ENCODE peak calls at places on chromosomes 5 and 9, in nine cellular contexts. T, D, M, R, V, Y, X, N and H are unnamed samples.

GRCh38 chr5:117207088-117207668 is 632.6 kb upstream of the SEMA6A start:
- DNase-seq in T (no peak), D (no peak), M (no peak), R (no peak), V (no peak), Y (no peak), X (no peak), N (no peak), H (no peak)

GRCh38 chr5:140588311-140589070 is 23.9 kb downstream of the SLC35A4 start:
- DNase-seq in T (no peak), D (no peak), M (no peak), R (no peak), V (no peak), Y (no peak), X (no peak), N (no peak), H (no peak)

GRCh38 chr9:72299017-72299603 is 65.9 kb downstream of the ZFAND5 start:
- DNase-seq in T (no peak), D (no peak), M (no peak), R (no peak), V (peak), Y (no peak), X (no peak), N (no peak), H (no peak)

GRCh38 chr9:33787839-33788238 is 7.5 kb upstream of the PRSS3 start:
- DNase-seq in T (no peak), D (no peak), M (no peak), R (no peak), V (no peak), Y (no peak), X (no peak), N (no peak), H (no peak)

GRCh38 chr5:143924311-143924710 is 112.3 kb downstream of the HMHB1 start:
- DNase-seq in T (peak), D (no peak), M (no peak), R (no peak), V (no peak), Y (no peak), X (no peak), N (no peak), H (no peak)

GRCh38 chr5:61370496-61370895 is 38.4 kb downstream of the ZSWIM6 start:
- DNase-seq in T (no peak), D (no peak), M (no peak), R (no peak), V (no peak), Y (no peak), X (no peak), N (no peak), H (no peak)

GRCh38 chr9:35908484-35909125 is 685 bp upstream of the SPAAR start:
- DNase-seq in T (peak), D (no peak), M (no peak), R (no peak), V (no peak), Y (no peak), X (no peak), N (no peak), H (no peak)

GRCh38 chr9:35948451-35948850 is 9.5 kb downstream of the OR2S2 start:
- DNase-seq in T (no peak), D (no peak), M (no peak), R (no peak), V (no peak), Y (no peak), X (no peak), N (no peak), H (no peak)

DNA sequence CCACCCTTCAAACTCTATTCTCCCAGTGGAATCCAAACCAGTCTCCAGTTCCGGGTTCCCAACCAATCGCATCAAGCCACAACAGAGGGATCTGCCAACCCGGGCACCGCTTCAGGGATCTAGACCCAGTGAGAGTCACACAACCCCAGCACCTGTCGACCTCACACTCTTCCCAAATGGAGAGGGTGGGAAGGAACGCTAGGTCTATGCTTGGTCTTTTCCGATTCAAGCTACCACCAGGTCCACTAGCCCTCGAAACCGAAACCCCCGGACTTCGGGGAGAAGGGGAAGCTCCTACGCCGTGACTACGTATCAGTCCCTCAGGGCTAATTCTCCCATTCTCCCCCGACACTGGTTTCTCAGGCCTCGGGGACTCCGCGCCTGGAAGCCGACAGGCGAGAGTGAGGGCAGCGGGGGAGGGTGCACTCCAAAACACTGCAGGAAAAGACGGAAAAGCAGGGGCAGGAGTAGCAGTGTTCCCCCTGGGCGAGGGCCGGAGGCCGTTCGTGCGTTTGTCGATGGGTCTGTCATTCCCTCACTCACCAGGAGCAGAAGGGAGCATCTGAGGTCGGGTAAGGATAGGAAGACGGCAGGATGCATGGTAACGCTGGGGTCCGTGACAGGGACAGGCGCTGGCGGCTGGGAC is 436 bp downstream of the ERP44 start:
- DNase-seq in T (peak), D (peak), M (peak), R (no peak), V (peak), Y (peak), X (peak), N (peak), H (peak)
- TF ChIP-seq CTCF in T (no peak), D (no peak), M (no peak), R (no peak), V (no peak), Y (no peak), X (no peak), N (no peak), H (no peak)

GRCh38 chr9:98364042-98364441 is 108.6 kb upstream of the TBC1D2 start:
- DNase-seq in T (no peak), D (no peak), M (no peak), R (no peak), V (no peak), Y (no peak), X (no peak), N (no peak), H (no peak)

GRCh38 chr9:98367371-98367900 is 112.0 kb upstream of the TBC1D2 start:
- DNase-seq in T (no peak), D (no peak), M (no peak), R (no peak), V (no peak), Y (no peak), X (no peak), N (no peak), H (no peak)

GRCh38 chr9:98365724-98366123 is 110.3 kb upstream of the TBC1D2 start:
- DNase-seq in T (no peak), D (no peak), M (no peak), R (no peak), V (no peak), Y (no peak), X (no peak), N (no peak), H (no peak)

GRCh38 chr9:98362624-98363023 is 107.2 kb upstream of the TBC1D2 start:
- DNase-seq in T (no peak), D (no peak), M (no peak), R (no peak), V (no peak), Y (no peak), X (no peak), N (no peak), H (no peak)

DNA sequence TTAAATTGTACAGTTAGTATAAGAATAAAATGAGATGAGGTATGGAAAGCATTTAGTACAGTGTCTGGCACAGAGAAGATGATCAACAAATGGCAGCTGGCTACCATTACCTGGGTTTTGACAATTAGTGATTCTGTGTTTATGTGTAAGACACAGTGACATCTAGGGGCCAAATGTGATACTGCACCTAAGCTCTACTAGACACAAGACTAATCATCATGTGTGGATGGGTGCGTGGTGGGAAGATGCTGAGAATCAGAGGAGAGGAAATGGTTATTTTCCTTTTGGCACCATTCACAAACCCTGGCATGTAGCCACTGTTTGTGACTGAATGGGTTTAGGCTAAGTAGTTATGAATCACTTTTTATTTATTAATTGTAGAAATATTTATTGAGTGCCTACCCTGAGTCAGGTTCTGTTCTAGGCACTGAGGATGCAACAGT is 109.8 kb upstream of the TBC1D2 start:
- DNase-seq in T (peak), D (no peak), M (no peak), R (no peak), V (no peak), Y (no peak), X (no peak), N (no peak), H (no peak)
- TF ChIP-seq CTCF in T (peak), D (peak), M (no peak), R (peak), V (peak), Y (no peak), X (peak), N (peak), H (no peak)

GRCh38 chr9:130834371-130835311 is at the start of gene ABL1:
- DNase-seq in T (peak), D (peak), M (peak), R (peak), V (peak), Y (peak), X (peak), N (peak), H (peak)
- TF ChIP-seq CTCF in T (no peak), D (no peak), M (no peak), R (no peak), V (no peak), Y (no peak), X (no peak), N (no peak), H (no peak)

GRCh38 chr9:78406146-78406545 is 109.2 kb downstream of the PSAT1 start:
- DNase-seq in T (no peak), D (no peak), M (no peak), R (no peak), V (no peak), Y (no peak), X (no peak), N (no peak), H (no peak)

GRCh38 chr9:78407636-78408312 is 110.8 kb downstream of the PSAT1 start:
- DNase-seq in T (no peak), D (no peak), M (no peak), R (no peak), V (no peak), Y (no peak), X (no peak), N (no peak), H (no peak)

GRCh38 chr9:78408388-78408787 is 111.5 kb downstream of the PSAT1 start:
- DNase-seq in T (no peak), D (no peak), M (no peak), R (no peak), V (no peak), Y (no peak), X (no peak), N (no peak), H (no peak)

GRCh38 chr9:78406933-78407332 is 110.0 kb downstream of the PSAT1 start:
- DNase-seq in T (no peak), D (no peak), M (peak), R (no peak), V (peak), Y (no peak), X (no peak), N (no peak), H (no peak)

GRCh38 chr9:78405461-78405860 is 108.5 kb downstream of the PSAT1 start:
- DNase-seq in T (no peak), D (no peak), M (no peak), R (no peak), V (no peak), Y (no peak), X (no peak), N (no peak), H (no peak)
- TF ChIP-seq CTCF in T (no peak), D (no peak), M (no peak), R (no peak), V (no peak), Y (no peak), X (no peak), N (no peak), H (no peak)

GRCh38 chr5:66908230-66908629 is 288.4 kb downstream of the CD180 start:
- DNase-seq in T (no peak), D (no peak), M (no peak), R (no peak), V (no peak), Y (no peak), X (no peak), N (no peak), H (no peak)

GRCh38 chr5:66903218-66903617 is 293.4 kb downstream of the CD180 start:
- DNase-seq in T (no peak), D (no peak), M (no peak), R (no peak), V (no peak), Y (no peak), X (no peak), N (no peak), H (no peak)

GRCh38 chr5:66904189-66904588 is 292.4 kb downstream of the CD180 start:
- DNase-seq in T (no peak), D (no peak), M (no peak), R (no peak), V (no peak), Y (no peak), X (no peak), N (no peak), H (no peak)

GRCh38 chr5:66906021-66906420 is 290.6 kb downstream of the CD180 start:
- DNase-seq in T (no peak), D (no peak), M (no peak), R (no peak), V (no peak), Y (no peak), X (no peak), N (no peak), H (no peak)

GRCh38 chr5:66903709-66904108 is 292.9 kb downstream of the CD180 start:
- DNase-seq in T (no peak), D (no peak), M (no peak), R (no peak), V (no peak), Y (no peak), X (no peak), N (no peak), H (no peak)
- TF ChIP-seq CTCF in T (no peak), D (no peak), M (no peak), R (no peak), V (no peak), Y (no peak), X (no peak), N (no peak), H (no peak)

GRCh38 chr5:77222722-77223121 is 12.2 kb downstream of the PDE8B start:
- DNase-seq in T (no peak), D (no peak), M (no peak), R (no peak), V (no peak), Y (no peak), X (no peak), N (no peak), H (no peak)

GRCh38 chr5:77213601-77214000 is 3.1 kb downstream of the PDE8B start:
- DNase-seq in T (no peak), D (no peak), M (no peak), R (no peak), V (no peak), Y (no peak), X (no peak), N (no peak), H (no peak)

GRCh38 chr5:77214151-77214550 is 3.7 kb downstream of the PDE8B start:
- DNase-seq in T (no peak), D (no peak), M (no peak), R (no peak), V (no peak), Y (no peak), X (no peak), N (no peak), H (no peak)

GRCh38 chr5:77223653-77224052 is 13.2 kb downstream of the PDE8B start:
- DNase-seq in T (no peak), D (no peak), M (no peak), R (no peak), V (no peak), Y (no peak), X (no peak), N (no peak), H (no peak)

DNA sequence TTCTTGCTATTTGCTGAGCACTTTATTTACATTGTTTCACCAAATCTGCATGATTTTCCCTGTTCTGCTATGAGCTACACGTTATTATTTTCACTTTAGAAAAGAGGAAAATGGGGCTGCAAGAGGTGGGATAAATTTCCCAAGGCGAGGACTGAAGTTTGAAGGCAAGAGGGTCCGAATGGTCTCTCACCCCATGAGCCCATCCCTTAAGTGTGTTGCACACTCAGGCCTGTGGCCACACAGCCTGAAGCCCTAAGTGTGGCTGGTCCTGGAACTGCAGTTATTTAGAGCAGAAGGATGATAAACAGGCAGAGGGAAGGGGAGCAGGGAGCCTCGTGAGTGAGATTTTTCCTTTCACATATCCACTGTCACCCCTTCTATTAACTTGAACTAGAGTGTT is 7.8 kb downstream of the PDE8B start:
- DNase-seq in T (peak), D (no peak), M (no peak), R (no peak), V (no peak), Y (no peak), X (no peak), N (no peak), H (no peak)
- TF ChIP-seq CTCF in T (peak), D (no peak), M (no peak), R (no peak), V (peak), Y (no peak), X (peak), N (no peak), H (peak)

GRCh38 chr5:107126341-107126740 is 544.4 kb downstream of the EFNA5 start:
- DNase-seq in T (peak), D (no peak), M (no peak), R (no peak), V (no peak), Y (no peak), X (no peak), N (no peak), H (no peak)
- TF ChIP-seq CTCF in T (no peak), D (no peak), M (no peak), R (no peak), V (no peak), Y (no peak), X (no peak), N (no peak), H (no peak)

GRCh38 chr9:5552301-5552700 is 42.0 kb downstream of the PDCD1LG2 start:
- DNase-seq in T (no peak), D (no peak), M (no peak), R (no peak), V (no peak), Y (no peak), X (no peak), N (no peak), H (no peak)
- TF ChIP-seq CTCF in T (no peak), D (no peak), M (no peak), R (no peak), V (no peak), Y (no peak), X (no peak), N (no peak), H (no peak)